ENCODE peak calls at places on chromosomes 7 and 10, in five cellular contexts. One of them, this sample, is unnamed.

GRCh38 chr10:60171436-60172013 is 218.2 kb downstream of the ANK3 start:
- DNase-seq in A549: no peak
- DNase-seq in prostate gland: no peak
- DNase-seq in lower leg skin: no peak
- DNase-seq in transverse colon: no peak
- DNase-seq in this sample: no peak

GRCh38 chr7:2450198-2451107 is 25.7 kb downstream of the GRIFIN start:
- DNase-seq in prostate gland: no peak
- DNase-seq in A549: no peak
- DNase-seq in lower leg skin: no peak
- DNase-seq in transverse colon: no peak
- DNase-seq in this sample: no peak

GRCh38 chr7:2613113-2613925 is 18.5 kb upstream of the TTYH3 start:
- DNase-seq in prostate gland: no peak
- DNase-seq in lower leg skin: no peak
- DNase-seq in A549: no peak
- DNase-seq in transverse colon: no peak
- DNase-seq in this sample: peak; percentile 72

GRCh38 chr7:22052221-22052639 is 106.5 kb upstream of the CDCA7L start:
- DNase-seq in transverse colon: no peak
- DNase-seq in prostate gland: no peak
- DNase-seq in A549: no peak
- DNase-seq in lower leg skin: no peak
- DNase-seq in this sample: no peak

GRCh38 chr7:92612501-92612900 is 22.3 kb upstream of the FAM133B start:
- DNase-seq in transverse colon: no peak
- DNase-seq in A549: no peak
- DNase-seq in prostate gland: no peak
- DNase-seq in lower leg skin: no peak
- DNase-seq in this sample: no peak

GRCh38 chr10:51206471-51206870 is 132.2 kb downstream of the PRKG1 start:
- DNase-seq in lower leg skin: no peak
- DNase-seq in transverse colon: no peak
- DNase-seq in A549: no peak
- DNase-seq in prostate gland: no peak
- DNase-seq in this sample: no peak

GRCh38 chr10:104557966-104558365 is 83.1 kb upstream of the SORCS3 start:
- DNase-seq in prostate gland: no peak
- DNase-seq in A549: no peak
- DNase-seq in transverse colon: no peak
- DNase-seq in lower leg skin: no peak
- DNase-seq in this sample: no peak

GRCh38 chr7:26630941-26631580 is 233.3 kb downstream of the SKAP2 start:
- DNase-seq in A549: no peak
- DNase-seq in lower leg skin: no peak
- DNase-seq in prostate gland: no peak
- DNase-seq in transverse colon: no peak
- DNase-seq in this sample: no peak

GRCh38 chr7:47414342-47415288 is 167.3 kb downstream of the TNS3 start:
- DNase-seq in lower leg skin: no peak
- DNase-seq in prostate gland: no peak
- DNase-seq in A549: no peak
- DNase-seq in transverse colon: no peak
- DNase-seq in this sample: no peak

GRCh38 chr7:43552122-43552521 is 30.8 kb upstream of the STK17A start:
- DNase-seq in A549: no peak
- DNase-seq in transverse colon: no peak
- DNase-seq in prostate gland: no peak
- DNase-seq in lower leg skin: no peak
- DNase-seq in this sample: no peak

GRCh38 chr10:90398551-90398950 is 459.3 kb downstream of the HTR7 start:
- DNase-seq in A549: no peak
- DNase-seq in prostate gland: no peak
- DNase-seq in transverse colon: no peak
- DNase-seq in lower leg skin: no peak
- DNase-seq in this sample: no peak

GRCh38 chr10:43061764-43062163 is 15.1 kb upstream of the RET start:
- DNase-seq in A549: no peak
- DNase-seq in lower leg skin: no peak
- DNase-seq in transverse colon: no peak
- DNase-seq in prostate gland: no peak
- DNase-seq in this sample: no peak

GRCh38 chr10:70672165-70672992 is at the start of gene ADAMTS14:
- DNase-seq in prostate gland: no peak
- DNase-seq in lower leg skin: no peak
- DNase-seq in transverse colon: peak; percentile 19
- DNase-seq in A549: peak; percentile 33
- DNase-seq in this sample: no peak

GRCh38 chr7:68206946-68207485 is 1210.4 kb downstream of the TYW1 start:
- DNase-seq in A549: no peak
- DNase-seq in lower leg skin: no peak
- DNase-seq in transverse colon: no peak
- DNase-seq in prostate gland: no peak
- DNase-seq in this sample: no peak

GRCh38 chr7:48078470-48078869 is 10.6 kb upstream of the UPP1 start:
- DNase-seq in lower leg skin: no peak
- DNase-seq in prostate gland: no peak
- DNase-seq in A549: no peak
- DNase-seq in transverse colon: peak; percentile 29
- DNase-seq in this sample: no peak

GRCh38 chr10:7027913-7028808 is 382.7 kb downstream of the SFMBT2 start:
- DNase-seq in transverse colon: no peak
- DNase-seq in A549: no peak
- DNase-seq in prostate gland: no peak
- DNase-seq in lower leg skin: no peak
- DNase-seq in this sample: no peak

GRCh38 chr7:44595934-44596635 is 10.3 kb upstream of the OGDH start:
- DNase-seq in prostate gland: no peak
- DNase-seq in A549: no peak
- DNase-seq in transverse colon: no peak
- DNase-seq in lower leg skin: no peak
- DNase-seq in this sample: peak; percentile 56
- H3K4me3 ChIP-seq in prostate gland: no peak overlapping the region
- H3K4me3 ChIP-seq in A549: no peak overlapping the region
- H3K4me3 ChIP-seq in transverse colon: no peak overlapping the region
- H3K4me3 ChIP-seq in lower leg skin: no peak overlapping the region
- H3K4me3 ChIP-seq in this sample: no peak overlapping the region

GRCh38 chr10:75432763-75433162 is 1.3 kb downstream of the LRMDA start:
- DNase-seq in prostate gland: no peak
- DNase-seq in lower leg skin: no peak
- DNase-seq in A549: no peak
- DNase-seq in transverse colon: no peak
- DNase-seq in this sample: no peak

GRCh38 chr10:75432176-75432575 is 752 bp downstream of the LRMDA start:
- DNase-seq in lower leg skin: no peak
- DNase-seq in prostate gland: no peak
- DNase-seq in transverse colon: no peak
- DNase-seq in A549: no peak
- DNase-seq in this sample: no peak

GRCh38 chr10:75430000-75430763 is 1.2 kb upstream of the LRMDA start:
- DNase-seq in transverse colon: peak; percentile 43
- DNase-seq in A549: peak; percentile 38
- DNase-seq in prostate gland: peak; percentile 22
- DNase-seq in lower leg skin: no peak
- DNase-seq in this sample: no peak

GRCh38 chr10:75433216-75433615 is 1.8 kb downstream of the LRMDA start:
- DNase-seq in A549: no peak
- DNase-seq in prostate gland: no peak
- DNase-seq in transverse colon: no peak
- DNase-seq in lower leg skin: no peak
- DNase-seq in this sample: no peak

DNA sequence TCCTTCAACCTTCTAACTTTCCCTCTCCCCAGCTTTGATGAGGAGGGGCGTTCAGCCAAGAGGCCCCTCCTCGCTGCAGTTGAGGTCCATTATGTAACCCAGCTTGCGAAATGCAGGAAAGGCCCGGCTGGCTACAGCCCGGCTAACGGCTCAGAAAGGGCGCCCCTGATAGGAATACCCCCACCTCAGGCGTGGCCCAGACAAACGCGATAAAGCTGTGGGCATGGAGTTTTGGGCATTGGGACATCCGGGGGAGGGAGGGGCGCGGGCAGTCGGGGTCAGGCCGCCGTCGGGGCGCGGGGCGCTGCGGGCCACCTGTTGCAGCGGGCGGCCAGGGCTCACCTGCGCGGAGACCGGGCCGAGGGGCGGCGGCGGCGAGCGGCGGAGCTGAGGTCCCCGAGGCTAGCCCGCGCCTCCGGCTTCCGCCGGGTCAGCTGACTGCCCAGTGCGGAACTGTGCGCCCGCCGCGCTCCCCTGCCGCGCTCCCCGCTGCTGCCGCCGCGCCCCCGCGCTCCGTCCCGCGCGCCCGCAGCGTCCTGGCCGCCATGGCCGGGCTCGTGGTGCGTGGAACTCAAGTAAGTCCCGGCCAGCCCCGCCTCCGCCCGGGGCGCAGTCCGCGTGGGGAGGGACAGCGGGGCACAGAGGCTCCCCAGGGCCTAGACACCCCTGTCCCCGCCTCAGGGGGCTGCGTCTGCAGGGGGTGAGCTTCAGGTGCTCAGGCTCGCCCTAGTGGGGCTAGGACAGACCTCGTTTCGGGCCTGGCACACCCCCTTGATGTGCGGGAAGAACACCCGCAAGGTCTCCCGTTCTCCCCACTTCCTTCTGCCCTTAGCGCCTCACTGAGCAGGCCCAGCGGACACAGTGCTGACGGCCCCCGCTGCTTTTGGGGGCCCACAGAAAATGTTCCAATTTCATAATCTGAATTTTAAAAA is at the start of gene LRMDA:
- DNase-seq in lower leg skin: no peak
- DNase-seq in transverse colon: peak; percentile 42
- DNase-seq in prostate gland: peak; percentile 12
- DNase-seq in A549: peak; percentile 46
- DNase-seq in this sample: no peak
- TF ChIP-seq POLR2A in lower leg skin: no peak
- TF ChIP-seq POLR2A in transverse colon: no peak
- TF ChIP-seq POLR2A in prostate gland: no peak
- TF ChIP-seq POLR2A in A549: no peak
- TF ChIP-seq POLR2A in this sample: no peak

GRCh38 chr7:4610768-4611467 is 71.2 kb upstream of the FOXK1 start:
- DNase-seq in transverse colon: peak; percentile 55
- DNase-seq in A549: peak; percentile 76
- DNase-seq in prostate gland: peak; percentile 71
- DNase-seq in lower leg skin: peak; percentile 66
- DNase-seq in this sample: peak; percentile 20

GRCh38 chr7:4616116-4616515 is 66.0 kb upstream of the FOXK1 start:
- DNase-seq in prostate gland: no peak
- DNase-seq in transverse colon: no peak
- DNase-seq in lower leg skin: no peak
- DNase-seq in A549: no peak
- DNase-seq in this sample: no peak

GRCh38 chr7:4612237-4612636 is 69.9 kb upstream of the FOXK1 start:
- DNase-seq in prostate gland: no peak
- DNase-seq in lower leg skin: no peak
- DNase-seq in A549: no peak
- DNase-seq in transverse colon: no peak
- DNase-seq in this sample: no peak

GRCh38 chr7:4613855-4614548 is 68.1 kb upstream of the FOXK1 start:
- DNase-seq in transverse colon: no peak
- DNase-seq in A549: no peak
- DNase-seq in prostate gland: peak; percentile 47
- DNase-seq in lower leg skin: peak; percentile 39
- DNase-seq in this sample: peak; percentile 27

DNA sequence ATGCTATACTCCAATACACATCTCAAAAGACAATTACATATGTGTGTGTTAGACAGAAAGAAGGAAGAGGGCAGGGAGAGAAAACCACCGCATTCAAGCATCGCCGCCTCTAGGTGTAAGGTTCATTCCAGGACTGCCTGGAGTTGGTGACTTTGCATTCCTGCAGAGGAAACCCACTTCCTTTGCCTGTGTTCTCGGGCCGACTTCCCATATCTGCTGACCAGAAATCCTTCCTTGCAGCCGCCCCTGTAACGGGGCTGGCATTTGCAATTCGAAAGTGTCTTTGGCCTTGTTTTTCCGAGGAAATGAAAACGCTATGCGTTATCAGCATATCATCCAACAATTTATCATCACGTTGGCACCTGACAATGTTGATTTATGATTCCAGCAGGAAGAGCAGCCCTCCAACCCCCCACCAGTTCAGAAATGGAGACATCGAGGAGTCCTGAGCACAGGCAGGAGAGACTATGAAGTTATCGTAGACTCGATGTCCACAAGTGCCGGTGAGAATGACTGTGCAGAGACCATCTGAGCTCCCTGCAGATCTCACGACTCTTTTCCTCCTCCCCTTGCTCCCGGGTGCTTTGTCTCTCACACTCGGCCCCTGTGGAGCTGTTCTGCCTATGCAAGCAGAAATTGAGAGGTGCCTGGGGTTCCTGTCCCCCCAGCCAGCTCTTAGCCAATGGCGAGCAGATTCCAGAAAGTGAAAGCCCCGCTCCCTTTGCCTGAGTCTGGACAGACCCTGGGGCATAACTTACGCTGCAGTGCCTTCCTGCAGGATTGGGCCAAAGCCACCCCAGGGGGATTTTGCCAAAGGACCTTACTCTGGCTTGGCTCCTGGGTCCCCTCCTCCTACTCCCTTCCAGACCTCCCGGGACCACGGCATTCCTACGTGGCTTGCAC is 68.9 kb upstream of the FOXK1 start:
- DNase-seq in prostate gland: no peak
- DNase-seq in transverse colon: peak; percentile 18
- DNase-seq in A549: no peak
- DNase-seq in lower leg skin: no peak
- DNase-seq in this sample: no peak
- H3K4me3 ChIP-seq in prostate gland: no peak overlapping the region
- H3K4me3 ChIP-seq in transverse colon: no peak overlapping the region
- H3K4me3 ChIP-seq in A549: no peak overlapping the region
- H3K4me3 ChIP-seq in lower leg skin: no peak overlapping the region
- H3K4me3 ChIP-seq in this sample: peak overlapping the region; percentile 47

DNA sequence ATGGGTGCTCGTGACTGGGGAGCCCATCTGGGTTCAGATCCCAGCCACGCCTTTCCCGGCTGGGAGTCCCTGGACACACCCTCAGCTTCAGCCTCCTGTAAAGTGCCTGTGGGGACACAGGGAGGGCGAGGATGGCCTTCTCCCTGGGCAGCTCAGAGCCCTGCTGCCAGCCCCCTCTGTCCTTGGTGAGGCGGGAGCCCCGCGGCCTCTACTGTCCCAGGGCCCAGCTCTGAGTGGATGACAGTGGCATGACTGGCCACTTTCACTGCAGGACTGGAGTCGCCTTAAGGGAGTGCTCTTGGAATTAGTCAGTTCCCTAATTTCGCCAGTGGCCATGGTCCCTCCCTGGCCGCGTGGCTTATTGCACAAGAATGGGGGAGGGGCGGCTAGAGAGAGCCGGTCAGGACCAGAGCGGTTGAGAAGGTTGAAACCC is 4.6 kb downstream of the BRI3 start:
- DNase-seq in transverse colon: peak; percentile 53
- DNase-seq in lower leg skin: peak; percentile 86
- DNase-seq in prostate gland: no peak
- DNase-seq in A549: no peak
- DNase-seq in this sample: peak; percentile 97
- TF ChIP-seq POLR2A in transverse colon: no peak
- TF ChIP-seq POLR2A in lower leg skin: no peak
- TF ChIP-seq POLR2A in prostate gland: no peak
- TF ChIP-seq POLR2A in A549: no peak
- TF ChIP-seq POLR2A in this sample: peak; percentile 94

DNA sequence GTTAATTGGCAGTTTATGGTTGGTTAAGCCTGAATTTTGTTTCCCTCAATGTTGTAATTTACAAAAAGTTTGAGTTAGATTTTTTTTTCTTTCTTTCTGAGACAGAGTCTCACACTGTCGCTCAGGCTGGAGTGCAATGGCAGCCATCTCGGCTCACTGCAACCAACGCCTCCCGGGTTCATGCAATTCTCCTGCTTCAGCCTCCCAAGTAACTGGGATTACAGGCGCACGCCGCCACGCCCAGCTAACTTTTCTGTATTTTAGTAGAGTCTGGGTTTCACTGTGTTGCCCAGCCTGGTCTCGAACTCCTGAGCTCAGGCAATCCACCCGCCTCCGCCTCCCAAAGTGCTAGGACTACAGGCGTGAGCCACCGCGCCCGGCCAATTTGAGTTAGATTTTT is 935 bp downstream of the ZNF273 start:
- DNase-seq in A549: no peak
- DNase-seq in prostate gland: no peak
- DNase-seq in transverse colon: no peak
- DNase-seq in lower leg skin: no peak
- DNase-seq in this sample: no peak
- H3K4me3 ChIP-seq in A549: peak overlapping the region; percentile 97
- H3K4me3 ChIP-seq in prostate gland: no peak overlapping the region
- H3K4me3 ChIP-seq in transverse colon: peak overlapping the region; percentile 66
- H3K4me3 ChIP-seq in lower leg skin: no peak overlapping the region
- H3K4me3 ChIP-seq in this sample: peak overlapping the region; percentile 95